ENCODE peak calls at places on chromosomes 12 and 14, in eight cellular contexts. X is omental fat pad, J is tibial artery, L is fibroblast of lung, H is MM.1S, N is HL-60, P is nephron progenitor cell, C is H9. K is an unnamed sample.

GRCh38 chr14:102020058-102020971 is 55.9 kb downstream of the DYNC1H1 start:
- DNase-seq in X (no peak), J (no peak), L (peak), H (no peak), N (peak), P (no peak), C (no peak), K (no peak)

GRCh38 chr12:13339538-13339937 is 143.0 kb downstream of the EMP1 start:
- DNase-seq in X (no peak), J (no peak), L (no peak), H (no peak), N (no peak), P (no peak), C (no peak), K (peak)

GRCh38 chr12:12984119-12984518 is 15.9 kb downstream of the HEBP1 start:
- DNase-seq in X (no peak), J (no peak), L (no peak), H (no peak), N (no peak), P (no peak), C (no peak), K (no peak)

GRCh38 chr14:74048291-74048690 is 29.1 kb downstream of the BBOF1 start:
- DNase-seq in X (no peak), J (no peak), L (no peak), H (no peak), N (no peak), P (no peak), C (peak), K (peak)

GRCh38 chr12:132711169-132711843 is 664 bp downstream of the PGAM5 start:
- DNase-seq in X (no peak), J (no peak), L (peak), H (no peak), N (peak), P (peak), C (no peak), K (peak)

GRCh38 chr12:105322070-105322469 is 8.4 kb upstream of the C12orf75 start:
- DNase-seq in X (no peak), J (no peak), L (peak), H (no peak), N (no peak), P (no peak), C (no peak), K (no peak)

GRCh38 chr14:55556929-55557623 is 22.9 kb upstream of the KTN1 start:
- DNase-seq in X (no peak), J (peak), L (peak), H (no peak), N (no peak), P (peak), C (no peak), K (peak)

GRCh38 chr14:89349196-89350008 is 67.6 kb downstream of the FOXN3 start:
- DNase-seq in X (no peak), J (no peak), L (peak), H (no peak), N (no peak), P (peak), C (peak), K (no peak)

DNA sequence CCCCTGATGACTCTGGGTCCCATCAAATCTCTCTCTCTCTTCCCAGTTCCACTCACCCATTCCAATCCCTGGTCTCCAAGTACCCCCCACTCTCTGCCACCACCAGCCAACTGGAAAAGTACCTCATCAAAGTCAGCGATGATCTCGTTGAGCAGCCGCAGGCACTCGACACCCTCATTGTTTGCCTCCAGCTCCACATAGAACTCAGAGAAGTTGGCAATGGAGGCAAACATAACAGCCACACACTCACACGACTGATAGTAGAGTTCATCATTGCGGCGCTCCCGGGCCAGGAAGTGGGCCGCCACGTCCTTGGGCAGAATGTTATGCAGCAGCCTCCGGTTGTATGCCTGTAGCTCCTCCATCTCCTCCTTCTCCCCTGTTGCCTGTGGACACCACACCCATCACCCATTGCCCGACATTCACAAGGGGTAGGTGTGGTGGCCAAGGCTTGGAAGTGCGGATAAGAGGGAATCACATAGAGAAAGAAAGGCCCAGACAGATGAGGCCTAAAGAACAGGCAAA is 17.2 kb downstream of the ADCY6 start:
- DNase-seq in X (no peak), J (no peak), L (no peak), H (no peak), N (no peak), P (no peak), C (no peak), K (no peak)
- TF ChIP-seq CTCF in X (no peak), J (no peak), L (no peak), H (no peak), N (no peak), P (no peak), C (no peak), K (no peak)

GRCh38 chr12:79364197-79364596 is 326.6 kb downstream of the PAWR start:
- DNase-seq in X (no peak), J (no peak), L (no peak), H (no peak), N (no peak), P (no peak), C (no peak), K (no peak)

GRCh38 chr12:79360936-79361335 is 329.8 kb downstream of the PAWR start:
- DNase-seq in X (no peak), J (no peak), L (no peak), H (no peak), N (no peak), P (no peak), C (no peak), K (no peak)

GRCh38 chr12:79360269-79360668 is 330.5 kb downstream of the PAWR start:
- DNase-seq in X (no peak), J (no peak), L (no peak), H (no peak), N (no peak), P (no peak), C (no peak), K (no peak)

DNA sequence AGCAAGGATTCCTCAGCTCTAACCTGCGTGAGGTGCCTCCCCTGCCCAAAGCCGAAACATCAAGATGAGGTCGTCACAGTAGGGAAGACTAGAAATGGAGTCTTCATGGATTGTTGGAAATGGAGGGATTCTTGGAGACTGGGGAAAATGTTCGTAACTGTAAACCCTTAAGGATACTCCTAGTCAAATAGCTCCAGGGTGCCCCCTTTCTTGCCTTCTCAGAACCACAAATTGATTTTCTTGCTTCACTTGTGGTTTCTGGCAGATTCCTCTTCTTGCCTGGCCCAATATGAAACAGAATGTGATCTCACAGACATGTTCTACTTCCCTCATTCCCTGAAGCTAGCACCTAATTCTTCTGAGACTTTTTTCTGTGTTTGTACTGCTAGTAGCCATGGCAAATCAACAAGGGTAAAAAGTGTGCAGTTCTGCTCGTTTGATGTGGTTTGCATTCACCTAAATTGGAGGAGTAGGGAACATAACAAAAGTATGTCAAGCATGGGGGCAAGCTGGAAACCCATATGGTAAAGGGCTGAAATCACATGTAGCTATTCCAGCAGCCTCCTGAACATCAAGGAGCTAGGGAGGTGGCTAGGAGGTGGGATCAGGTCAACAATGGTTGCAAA is 331.9 kb downstream of the PAWR start:
- DNase-seq in X (no peak), J (no peak), L (no peak), H (peak), N (no peak), P (no peak), C (no peak), K (no peak)
- TF ChIP-seq CTCF in X (no peak), J (no peak), L (no peak), H (no peak), N (no peak), P (no peak), C (peak), K (no peak)

GRCh38 chr12:112823582-112824149 is 32.1 kb downstream of the RPH3A start:
- DNase-seq in X (no peak), J (no peak), L (no peak), H (no peak), N (no peak), P (no peak), C (no peak), K (no peak)
- TF ChIP-seq CTCF in X (no peak), J (no peak), L (no peak), H (no peak), N (no peak), P (peak), C (peak), K (no peak)

GRCh38 chr12:32400114-32400672 is 835 bp downstream of the FGD4 start:
- DNase-seq in X (no peak), J (no peak), L (no peak), H (peak), N (no peak), P (no peak), C (peak), K (peak)

GRCh38 chr12:32400866-32401265 is 1.5 kb downstream of the FGD4 start:
- DNase-seq in X (no peak), J (no peak), L (no peak), H (no peak), N (no peak), P (no peak), C (no peak), K (no peak)

GRCh38 chr12:32399045-32399372 is 349 bp upstream of the FGD4 start:
- DNase-seq in X (no peak), J (no peak), L (no peak), H (no peak), N (no peak), P (no peak), C (no peak), K (peak)

GRCh38 chr12:32397703-32398102 is 1.7 kb upstream of the FGD4 start:
- DNase-seq in X (no peak), J (no peak), L (no peak), H (no peak), N (no peak), P (no peak), C (peak), K (no peak)

DNA sequence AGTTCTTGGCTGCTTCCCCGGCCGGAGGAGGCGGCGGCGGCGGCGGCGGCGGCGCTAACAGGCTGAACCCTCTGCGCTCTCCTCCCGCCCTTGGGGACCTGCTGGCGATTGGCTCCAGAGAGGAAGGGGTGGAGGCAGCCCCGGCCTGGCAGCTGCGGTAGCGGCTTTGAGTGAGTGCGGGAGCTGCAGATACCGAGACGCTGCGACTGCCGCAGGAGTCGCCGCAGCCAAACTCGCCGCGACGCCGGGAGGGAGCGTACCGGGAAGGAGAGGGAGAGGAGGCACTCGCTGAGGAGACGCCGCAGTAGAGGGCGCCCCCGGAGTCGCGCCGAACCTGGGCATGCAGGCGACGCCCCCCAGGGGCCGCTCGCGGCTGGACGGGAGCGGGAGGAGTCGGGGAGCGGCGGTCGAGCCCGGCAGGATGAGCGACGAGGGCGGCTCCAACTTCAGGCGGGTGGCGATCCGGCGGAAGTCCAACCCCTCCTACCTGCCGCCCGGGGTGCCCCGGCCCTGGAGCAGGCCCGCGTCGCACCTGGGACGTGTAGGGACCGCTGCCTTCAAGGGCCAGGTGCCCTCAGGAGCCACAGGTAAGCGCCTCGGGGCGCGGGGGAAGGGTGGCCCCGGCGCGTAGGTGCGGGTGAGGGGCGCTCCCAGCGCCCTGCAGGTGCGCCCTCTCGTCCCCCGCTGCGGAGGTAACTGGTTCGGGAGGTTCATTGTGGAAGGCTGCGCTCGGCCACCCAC is at the start of gene FGD4:
- DNase-seq in X (peak), J (peak), L (peak), H (peak), N (peak), P (peak), C (peak), K (peak)
- TF ChIP-seq CTCF in X (no peak), J (peak), L (no peak), H (peak), N (no peak), P (peak), C (peak), K (peak)

GRCh38 chr12:2013527-2014223 is 9.4 kb upstream of the DCP1B start:
- DNase-seq in X (no peak), J (no peak), L (peak), H (no peak), N (no peak), P (peak), C (no peak), K (no peak)

GRCh38 chr12:2008677-2009076 is 4.4 kb upstream of the DCP1B start:
- DNase-seq in X (no peak), J (no peak), L (peak), H (no peak), N (no peak), P (no peak), C (no peak), K (no peak)

GRCh38 chr12:2009623-2010022 is 5.4 kb upstream of the DCP1B start:
- DNase-seq in X (no peak), J (no peak), L (peak), H (no peak), N (no peak), P (no peak), C (no peak), K (no peak)

GRCh38 chr12:2013111-2013510 is 8.9 kb upstream of the DCP1B start:
- DNase-seq in X (no peak), J (no peak), L (no peak), H (no peak), N (no peak), P (no peak), C (no peak), K (no peak)

DNA sequence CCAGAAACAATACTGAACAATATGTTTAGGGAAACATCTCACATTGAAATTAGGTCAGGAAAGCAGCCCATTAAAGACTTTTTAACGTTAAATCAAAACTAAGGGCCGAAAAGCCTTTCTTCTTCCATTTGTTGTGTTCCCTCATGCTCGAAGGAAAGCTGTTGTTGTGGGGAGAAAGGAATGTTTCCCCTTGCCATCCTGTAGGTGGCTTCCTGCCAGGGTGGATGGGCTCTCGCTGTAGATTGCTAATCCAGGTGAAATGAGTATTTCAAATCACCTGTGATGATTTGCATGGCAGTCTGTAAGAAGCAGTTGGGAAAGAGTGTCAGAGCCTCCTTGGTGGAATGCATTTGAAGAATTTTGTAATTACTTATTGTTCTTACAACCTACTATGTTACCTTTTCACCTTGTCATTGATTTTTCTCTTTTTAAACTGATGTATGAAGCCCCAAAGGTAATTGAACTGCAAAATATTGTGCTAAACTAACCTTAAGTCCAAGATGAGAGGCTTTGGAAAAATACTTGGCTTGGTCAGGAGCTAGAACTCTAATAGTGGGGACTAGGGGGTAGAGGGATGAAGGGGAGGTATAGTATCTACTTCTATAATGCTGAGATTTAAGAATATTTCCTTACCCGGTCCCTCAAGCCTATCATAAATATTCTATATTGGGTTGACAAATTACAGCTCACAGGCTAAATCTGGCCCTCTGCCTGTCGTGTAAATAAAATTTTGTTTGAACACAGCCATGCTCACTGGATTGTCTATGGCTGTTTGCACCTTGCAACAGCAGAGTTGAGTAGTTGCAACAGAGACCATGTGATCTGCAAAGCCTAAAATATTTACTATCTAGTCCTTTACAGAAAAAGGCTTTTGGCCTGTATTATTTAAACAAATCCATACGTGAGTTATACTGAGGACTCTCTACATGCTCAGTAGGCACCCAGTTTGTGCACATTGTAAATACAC is 7.7 kb upstream of the DCP1B start:
- DNase-seq in X (no peak), J (no peak), L (no peak), H (no peak), N (no peak), P (no peak), C (no peak), K (no peak)
- TF ChIP-seq CTCF in X (no peak), J (no peak), L (no peak), H (no peak), N (no peak), P (no peak), C (peak), K (no peak)

DNA sequence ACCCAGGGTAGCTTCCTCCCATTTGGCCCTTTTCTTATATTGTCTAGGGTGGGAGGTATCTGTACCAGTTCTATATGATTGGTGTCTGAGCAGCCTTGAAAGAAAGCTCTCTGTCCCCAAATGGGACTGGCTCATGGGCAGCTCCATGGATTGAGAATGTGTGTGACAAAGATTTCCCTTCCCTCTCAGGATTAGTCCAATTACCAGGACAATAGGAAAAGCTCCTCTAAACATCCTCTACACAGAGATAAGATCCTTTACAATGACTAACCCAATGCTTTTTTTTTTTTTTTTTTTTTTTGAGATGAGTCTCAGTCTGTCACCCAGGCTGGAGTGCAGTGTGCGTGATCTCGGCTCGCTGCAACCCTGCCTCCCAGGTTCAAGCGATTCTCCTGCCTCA is 112.1 kb downstream of the SLC35F4 start:
- DNase-seq in X (no peak), J (no peak), L (no peak), H (no peak), N (no peak), P (no peak), C (no peak), K (no peak)
- TF ChIP-seq CTCF in X (no peak), J (no peak), L (no peak), H (no peak), N (no peak), P (no peak), C (no peak), K (no peak)

GRCh38 chr12:85423947-85424346 is 143.9 kb downstream of the ALX1 start:
- DNase-seq in X (no peak), J (no peak), L (no peak), H (peak), N (no peak), P (no peak), C (no peak), K (no peak)

GRCh38 chr12:85425349-85425612 is 145.3 kb downstream of the ALX1 start:
- DNase-seq in X (no peak), J (no peak), L (no peak), H (no peak), N (no peak), P (no peak), C (no peak), K (no peak)

GRCh38 chr12:85422766-85423165 is 142.7 kb downstream of the ALX1 start:
- DNase-seq in X (no peak), J (no peak), L (no peak), H (no peak), N (no peak), P (no peak), C (no peak), K (no peak)

GRCh38 chr12:85425926-85426325 is 145.9 kb downstream of the ALX1 start:
- DNase-seq in X (no peak), J (no peak), L (no peak), H (no peak), N (no peak), P (no peak), C (no peak), K (no peak)

GRCh38 chr12:85424581-85425348 is 144.7 kb downstream of the ALX1 start:
- DNase-seq in X (no peak), J (no peak), L (peak), H (peak), N (peak), P (peak), C (no peak), K (peak)
- TF ChIP-seq CTCF in X (no peak), J (peak), L (peak), H (peak), N (peak), P (peak), C (peak), K (peak)

GRCh38 chr12:81992461-81992860 is 233.3 kb upstream of the PPFIA2 start:
- DNase-seq in X (no peak), J (no peak), L (no peak), H (no peak), N (peak), P (peak), C (peak), K (peak)
- TF ChIP-seq CTCF in X (no peak), J (peak), L (no peak), H (peak), N (peak), P (peak), C (peak), K (no peak)

DNA sequence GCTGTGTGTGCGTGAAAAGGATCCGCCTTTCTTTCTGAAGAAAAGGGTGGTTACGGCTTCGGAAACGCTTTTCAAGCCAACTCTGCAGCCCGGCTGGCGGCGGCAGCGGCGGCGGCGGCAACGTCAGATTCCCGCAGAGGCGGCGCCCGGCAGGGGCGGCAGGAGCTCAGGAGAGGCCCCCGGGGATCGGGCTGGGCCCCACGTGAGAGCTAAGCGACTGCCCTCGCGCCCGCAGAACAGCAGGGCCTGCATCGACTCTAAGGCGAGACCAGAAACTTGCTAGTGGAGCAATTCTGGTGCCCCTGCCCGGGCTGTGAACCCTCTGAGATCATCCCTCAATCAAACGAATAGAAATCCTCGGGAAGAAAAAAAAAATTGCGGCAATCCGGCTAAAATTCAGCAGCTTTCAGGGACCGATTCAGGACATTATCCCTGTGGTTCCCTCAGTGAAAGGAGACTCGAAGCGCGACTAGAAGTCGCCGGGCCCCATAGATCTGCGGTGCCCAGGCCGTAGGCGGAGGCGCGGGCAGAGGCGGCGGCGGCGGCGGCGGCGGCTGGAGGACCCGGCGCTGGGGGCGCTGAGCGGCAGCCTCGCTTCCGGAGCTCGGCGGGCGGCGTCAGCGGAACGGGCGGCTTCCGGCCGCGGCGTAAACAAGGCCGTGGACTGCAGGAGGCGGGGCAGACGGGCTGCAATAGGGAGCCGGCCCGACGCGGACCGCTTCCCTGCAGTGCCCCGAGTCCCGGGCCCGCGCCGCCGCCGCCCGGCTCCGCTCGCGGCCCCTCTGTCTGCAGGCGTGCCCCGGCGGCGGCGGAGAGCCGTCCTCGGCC is at the start of gene KLHDC2:
- DNase-seq in X (peak), J (peak), L (peak), H (peak), N (peak), P (peak), C (peak), K (peak)
- TF ChIP-seq CTCF in X (no peak), J (peak), L (no peak), H (no peak), N (no peak), P (no peak), C (peak), K (peak)